ENCODE peak calls at places on chromosomes 1 and 21, in eight cellular contexts. Q, L, E, A, M, J, S and T are unnamed samples.

GRCh38 chr1:171800342-171800741 is 18.9 kb downstream of the METTL13 start:
- DNase-seq in Q (no peak), L (no peak), E (no peak), A (no peak), M (no peak), J (no peak), S (no peak), T (no peak)

GRCh38 chr1:221839794-221840395 is 98.0 kb upstream of the DUSP10 start:
- DNase-seq in Q (no peak), L (peak), E (no peak), A (no peak), M (no peak), J (peak), S (no peak), T (no peak)

GRCh38 chr1:38153426-38154088 is 107.0 kb upstream of the POU3F1 start:
- DNase-seq in Q (peak), L (no peak), E (no peak), A (peak), M (no peak), J (no peak), S (no peak), T (no peak)

GRCh38 chr21:19236209-19236608 is 832.6 kb upstream of the TMPRSS15 start:
- DNase-seq in Q (no peak), L (no peak), E (no peak), A (no peak), M (peak), J (no peak), S (no peak), T (no peak)

GRCh38 chr1:231095595-231095994 is 55.5 kb upstream of the FAM89A start:
- DNase-seq in Q (no peak), L (no peak), E (no peak), A (no peak), M (no peak), J (no peak), S (no peak), T (no peak)

GRCh38 chr21:29511076-29511475 is 212.4 kb downstream of the BACH1 start:
- DNase-seq in Q (no peak), L (peak), E (no peak), A (no peak), M (no peak), J (no peak), S (no peak), T (no peak)

GRCh38 chr1:53736290-53736689 is 2.7 kb downstream of the GLIS1 start:
- DNase-seq in Q (no peak), L (peak), E (no peak), A (no peak), M (no peak), J (no peak), S (no peak), T (no peak)

GRCh38 chr21:44752701-44753235 is 41.4 kb upstream of the TSPEAR start:
- DNase-seq in Q (no peak), L (peak), E (no peak), A (no peak), M (no peak), J (no peak), S (no peak), T (no peak)

GRCh38 chr1:15251807-15252546 is 5.0 kb downstream of the FHAD1 start:
- DNase-seq in Q (peak), L (no peak), E (no peak), A (no peak), M (no peak), J (no peak), S (no peak), T (no peak)

GRCh38 chr1:16716691-16717173 is 23.6 kb upstream of the RNU1-4 start:
- DNase-seq in Q (no peak), L (no peak), E (peak), A (no peak), M (peak), J (no peak), S (no peak), T (no peak)

GRCh38 chr1:204398197-204399125 is 13.2 kb downstream of the PPP1R15B start:
- DNase-seq in Q (peak), L (peak), E (peak), A (peak), M (peak), J (peak), S (peak), T (peak)

GRCh38 chr1:94351441-94351840 is 66.7 kb upstream of the ABCD3 start:
- DNase-seq in Q (no peak), L (peak), E (no peak), A (no peak), M (no peak), J (no peak), S (no peak), T (no peak)

GRCh38 chr1:87279966-87280535 is 48.6 kb upstream of the LMO4 start:
- DNase-seq in Q (no peak), L (peak), E (no peak), A (peak), M (peak), J (no peak), S (no peak), T (no peak)

GRCh38 chr1:163055531-163055930 is 13.6 kb upstream of the RGS4 start:
- DNase-seq in Q (no peak), L (no peak), E (no peak), A (no peak), M (no peak), J (no peak), S (no peak), T (peak)

GRCh38 chr1:244665771-244666217 is 12.9 kb downstream of the DESI2 start:
- DNase-seq in Q (no peak), L (peak), E (no peak), A (no peak), M (peak), J (no peak), S (no peak), T (no peak)

GRCh38 chr1:3315991-3316943 is 138.2 kb upstream of the ARHGEF16 start:
- DNase-seq in Q (no peak), L (no peak), E (no peak), A (no peak), M (no peak), J (no peak), S (no peak), T (no peak)

GRCh38 chr1:63112155-63112914 is 210.0 kb upstream of the FOXD3 start:
- DNase-seq in Q (no peak), L (peak), E (peak), A (no peak), M (no peak), J (no peak), S (no peak), T (no peak)

GRCh38 chr1:227140376-227140775 is 177.9 kb downstream of the CDC42BPA start:
- DNase-seq in Q (no peak), L (no peak), E (no peak), A (no peak), M (no peak), J (no peak), S (no peak), T (no peak)

GRCh38 chr1:24193046-24193445 is 6.0 kb upstream of the IFNLR1 start:
- DNase-seq in Q (no peak), L (no peak), E (no peak), A (no peak), M (no peak), J (no peak), S (no peak), T (no peak)

GRCh38 chr1:202713110-202713509 is 2.9 kb upstream of the SYT2 start:
- DNase-seq in Q (no peak), L (peak), E (no peak), A (no peak), M (no peak), J (no peak), S (no peak), T (no peak)

GRCh38 chr1:236166041-236166440 is 23.7 kb downstream of the GPR137B start:
- DNase-seq in Q (no peak), L (no peak), E (no peak), A (no peak), M (no peak), J (no peak), S (no peak), T (no peak)

GRCh38 chr21:33550772-33551660 is 8.2 kb downstream of the SON start:
- DNase-seq in Q (no peak), L (no peak), E (no peak), A (no peak), M (no peak), J (no peak), S (no peak), T (no peak)

GRCh38 chr1:8456306-8456912 is 138.5 kb downstream of the SLC45A1 start:
- DNase-seq in Q (no peak), L (peak), E (no peak), A (no peak), M (no peak), J (no peak), S (no peak), T (no peak)

GRCh38 chr1:212791261-212791675 is 309 bp downstream of the NSL1 start:
- DNase-seq in Q (peak), L (peak), E (no peak), A (no peak), M (no peak), J (no peak), S (no peak), T (no peak)

GRCh38 chr1:56670350-56670749 is 25.2 kb downstream of the PRKAA2 start:
- DNase-seq in Q (no peak), L (no peak), E (no peak), A (no peak), M (no peak), J (no peak), S (no peak), T (no peak)

GRCh38 chr1:85214654-85215053 is 13.8 kb upstream of the SYDE2 start:
- DNase-seq in Q (no peak), L (peak), E (no peak), A (no peak), M (no peak), J (no peak), S (no peak), T (no peak)

GRCh38 chr1:102937401-102937800 is 170.9 kb downstream of the COL11A1 start:
- DNase-seq in Q (no peak), L (no peak), E (peak), A (no peak), M (no peak), J (no peak), S (no peak), T (no peak)

GRCh38 chr1:22261580-22261979 is 118.7 kb upstream of the WNT4 start:
- DNase-seq in Q (no peak), L (no peak), E (no peak), A (no peak), M (no peak), J (no peak), S (no peak), T (no peak)